ENCODE peak calls at places on chromosomes 13 and 19, in ten cellular contexts. B, L, Y, U, D, F, T, S, P and R are unnamed samples.
A peak's percentile ranks its signal among the peaks of the same experiment; 100 is the strongest.

GRCh38 chr13:113650731-113651148 is 7.3 kb downstream of the ATP4B start:
- DNase-seq in Y (no peak), L (no peak), S (no peak), B (no peak), U (no peak), D (peak; percentile 24), P (no peak), F (no peak), T (no peak), R (no peak)

GRCh38 chr19:30719189-30719990 is 347.2 kb downstream of the ZNF536 start:
- DNase-seq in T (peak; percentile 38), Y (peak; percentile 26), L (no peak), D (no peak), P (peak; percentile 34), U (no peak), B (peak; percentile 32), S (no peak), F (peak; percentile 74), R (no peak)

GRCh38 chr19:12521996-12522395 is 29.3 kb downstream of the ZNF564 start:
- DNase-seq in T (no peak), Y (no peak), L (no peak), U (no peak), D (no peak), S (no peak), P (no peak), B (no peak), F (no peak), R (no peak)

GRCh38 chr13:52169839-52170238 is 10.4 kb upstream of the NEK3 start:
- DNase-seq in U (no peak), D (no peak), P (no peak), T (no peak), L (no peak), B (no peak), F (no peak), Y (no peak), S (no peak), R (no peak)

GRCh38 chr19:52307275-52307674 is 10.3 kb downstream of the ZNF480 start:
- DNase-seq in P (no peak), U (no peak), F (no peak), S (no peak), D (no peak), T (no peak), L (no peak), Y (peak; percentile 12), B (no peak), R (peak; percentile 8)

GRCh38 chr13:44903596-44903995 is 85.7 kb downstream of the NUFIP1 start:
- DNase-seq in B (no peak), S (no peak), L (no peak), U (no peak), P (peak; percentile 3), T (no peak), D (no peak), F (peak; percentile 71), Y (peak; percentile 98), R (no peak)

GRCh38 chr19:7831452-7831851 is 1.4 kb downstream of the EVI5L start:
- DNase-seq in U (no peak), F (no peak), T (peak; percentile 64), L (no peak), D (no peak), P (peak; percentile 48), S (no peak), B (peak; percentile 22), Y (peak; percentile 46), R (no peak)

GRCh38 chr13:107838592-107839161 is 376.7 kb downstream of the LIG4 start:
- DNase-seq in P (no peak), B (no peak), S (no peak), Y (no peak), L (no peak), D (no peak), T (no peak), F (no peak), U (no peak), R (no peak)

GRCh38 chr19:4352701-4353121 is 9.3 kb downstream of the MPND start:
- DNase-seq in U (no peak), P (peak; percentile 47), L (peak; percentile 59), F (no peak), T (peak; percentile 59), S (no peak), B (peak; percentile 57), D (no peak), Y (peak; percentile 64), R (peak; percentile 66)

GRCh38 chr19:56112313-56112709 is 8.8 kb downstream of the ZNF787 start:
- DNase-seq in D (no peak), F (no peak), B (no peak), Y (no peak), T (no peak), U (no peak), L (no peak), P (no peak), S (no peak), R (no peak)

GRCh38 chr19:42281175-42282035 is 12.4 kb downstream of the CIC start:
- DNase-seq in U (no peak), F (peak; percentile 85), T (peak; percentile 51), S (no peak), D (no peak), Y (peak; percentile 27), B (peak; percentile 69), L (peak; percentile 50), P (peak; percentile 77), R (peak; percentile 72)

GRCh38 chr13:26456578-26457119 is 100.8 kb upstream of the WASF3 start:
- DNase-seq in L (no peak), D (no peak), B (no peak), S (no peak), Y (no peak), T (no peak), F (no peak), P (no peak), U (no peak), R (no peak)